ENCODE peak calls at places on chromosome X, in eight cellular contexts. Y is tibial nerve, B is transverse colon, E is ovary, I is stomach, K is esophagus muscularis mucosa, S is A549, D is suprapubic skin. L is an unnamed sample.

GRCh38 chrX:107549504-107549903 is 78.8 kb upstream of the PRPS1 start:
- DNase-seq in Y (no peak), B (no peak), E (no peak), I (no peak), K (no peak), S (no peak), D (no peak), L (no peak)

GRCh38 chrX:153460826-153461225 is 9.6 kb downstream of the HAUS7 start:
- DNase-seq in Y (no peak), B (peak; percentile 31), E (peak; percentile 65), I (peak; percentile 50), K (no peak), S (peak; percentile 67), D (no peak), L (no peak)

GRCh38 chrX:8194216-8194615 is 23.1 kb upstream of the VCX2 start:
- DNase-seq in Y (no peak), B (no peak), E (no peak), I (no peak), K (no peak), S (no peak), D (no peak), L (no peak)

GRCh38 chrX:149803458-149804062 is 21.8 kb downstream of the MAGEA9 start:
- DNase-seq in Y (no peak), B (no peak), E (no peak), I (no peak), K (no peak), S (no peak), D (no peak), L (no peak)

GRCh38 chrX:96563663-96564062 is 121.0 kb upstream of the DIAPH2 start:
- DNase-seq in Y (peak; percentile 6), B (no peak), E (no peak), I (no peak), K (no peak), S (no peak), D (no peak), L (no peak)

GRCh38 chrX:139287155-139287924 is 243.2 kb upstream of the F9 start:
- DNase-seq in Y (no peak), B (peak; percentile 15), E (no peak), I (peak; percentile 43), K (no peak), S (no peak), D (no peak), L (no peak)

GRCh38 chrX:106178826-106179225 is 10.7 kb downstream of the PWWP3B start:
- DNase-seq in Y (no peak), B (no peak), E (no peak), I (no peak), K (no peak), S (no peak), D (no peak), L (no peak)

GRCh38 chrX:1412551-1413161 is 20.7 kb upstream of the SLC25A6 start:
- DNase-seq in Y (no peak), B (no peak), E (peak; percentile 30), I (no peak), K (no peak), S (no peak), D (peak; percentile 56), L (no peak)

GRCh38 chrX:57933321-57933720 is 23.1 kb upstream of the ZXDA start:
- DNase-seq in Y (no peak), B (no peak), E (no peak), I (no peak), K (no peak), S (no peak), D (no peak), L (no peak)

GRCh38 chrX:9341305-9342201 is 123.3 kb upstream of the TBL1X start:
- DNase-seq in Y (peak; percentile 44), B (peak; percentile 81), E (peak; percentile 75), I (peak; percentile 68), K (peak; percentile 91), S (peak; percentile 45), D (peak; percentile 73), L (peak; percentile 70)

GRCh38 chrX:22164770-22165388 is 107.8 kb upstream of the CBLL2 start:
- DNase-seq in Y (no peak), B (no peak), E (no peak), I (no peak), K (no peak), S (no peak), D (no peak), L (no peak)

GRCh38 chrX:47061238-47061919 is 16.9 kb upstream of the RGN start:
- DNase-seq in Y (no peak), B (no peak), E (no peak), I (no peak), K (no peak), S (no peak), D (no peak), L (no peak)

GRCh38 chrX:154758696-154759095 is 4.0 kb upstream of the DKC1 start:
- DNase-seq in Y (no peak), B (no peak), E (no peak), I (no peak), K (no peak), S (no peak), D (no peak), L (peak; percentile 54)

GRCh38 chrX:121256653-121257052 is 209.2 kb downstream of the GLUD2 start:
- DNase-seq in Y (no peak), B (no peak), E (no peak), I (no peak), K (no peak), S (no peak), D (no peak), L (no peak)

GRCh38 chrX:149504226-149504914 is 736 bp downstream of the IDS start:
- DNase-seq in Y (no peak), B (peak; percentile 37), E (no peak), I (no peak), K (no peak), S (peak; percentile 36), D (no peak), L (no peak)

GRCh38 chrX:30489323-30489722 is 88.2 kb downstream of the TASL start:
- DNase-seq in Y (no peak), B (no peak), E (no peak), I (no peak), K (no peak), S (peak; percentile 9), D (no peak), L (no peak)

GRCh38 chrX:39302838-39303237 is 501.6 kb downstream of the MID1IP1 start:
- DNase-seq in Y (no peak), B (no peak), E (no peak), I (no peak), K (no peak), S (no peak), D (no peak), L (no peak)

GRCh38 chrX:83422836-83423235 is 85.3 kb upstream of the POU3F4 start:
- DNase-seq in Y (no peak), B (no peak), E (no peak), I (no peak), K (no peak), S (no peak), D (no peak), L (no peak)

GRCh38 chrX:49309401-49309981 is 6.0 kb downstream of the GAGE10 start:
- DNase-seq in Y (no peak), B (no peak), E (no peak), I (no peak), K (no peak), S (no peak), D (no peak), L (no peak)

GRCh38 chrX:15576019-15576418 is 24.7 kb downstream of the ACE2 start:
- DNase-seq in Y (no peak), B (no peak), E (no peak), I (no peak), K (no peak), S (no peak), D (no peak), L (no peak)

DNA sequence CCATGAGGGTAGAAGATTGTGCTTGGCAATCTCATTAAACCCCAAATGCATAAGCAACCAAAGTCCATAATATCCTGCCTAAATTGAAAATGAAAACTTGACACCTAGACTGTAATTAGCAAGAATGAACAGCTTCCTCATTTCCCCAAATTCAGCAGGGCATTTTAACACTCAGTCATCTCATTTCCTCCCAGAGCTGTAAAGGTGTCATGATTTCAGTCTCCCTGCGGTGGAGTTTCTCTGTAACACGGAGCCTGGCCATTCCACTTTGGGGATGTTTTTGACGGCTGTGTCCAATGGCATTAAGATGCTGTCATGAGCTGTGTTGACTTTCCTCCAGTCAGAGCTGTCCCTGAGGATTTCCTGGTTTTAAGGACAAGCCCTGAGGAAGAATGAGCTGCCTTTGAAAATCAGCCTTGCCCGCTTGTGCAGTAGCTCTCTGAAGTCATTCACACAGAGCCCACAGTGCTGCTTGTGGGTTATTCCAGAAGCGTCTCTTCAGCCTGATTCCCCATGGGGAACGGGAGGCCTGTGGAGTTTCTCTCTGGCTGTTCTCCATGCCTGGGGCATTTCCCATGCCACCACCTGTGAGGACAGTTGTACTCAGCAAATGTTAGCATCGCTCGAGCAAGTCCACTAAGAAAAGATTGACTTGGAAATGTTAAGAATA is 187.0 kb downstream of the MID1 start:
- DNase-seq in Y (no peak), B (no peak), E (no peak), I (no peak), K (no peak), S (no peak), D (no peak), L (no peak)
- TF ChIP-seq EP300 in Y (no peak), B (no peak), E (no peak), I (no peak), K (no peak), S (no peak), D (no peak), L (no peak)

GRCh38 chrX:19747672-19748610 is 139.5 kb downstream of the SH3KBP1 start:
- DNase-seq in Y (no peak), B (peak; percentile 48), E (no peak), I (no peak), K (no peak), S (no peak), D (no peak), L (peak; percentile 35)
- TF ChIP-seq CTCF in Y (no peak), B (no peak), E (no peak), I (no peak), K (no peak), S (no peak), D (no peak), L (no peak)

GRCh38 chrX:11757397-11757728 is 674 bp upstream of the MSL3 start:
- DNase-seq in Y (no peak), B (no peak), E (no peak), I (no peak), K (no peak), S (no peak), D (no peak), L (no peak)

GRCh38 chrX:11759172-11759460 is 1.1 kb downstream of the MSL3 start:
- DNase-seq in Y (no peak), B (no peak), E (no peak), I (no peak), K (no peak), S (no peak), D (peak; percentile 83), L (no peak)

GRCh38 chrX:11758400-11759171 is 549 bp downstream of the MSL3 start:
- DNase-seq in Y (peak; percentile 69), B (peak; percentile 88), E (peak; percentile 91), I (peak; percentile 87), K (peak; percentile 92), S (peak; percentile 70), D (peak; percentile 92), L (peak; percentile 98)

GRCh38 chrX:11756354-11757318 is 1.4 kb upstream of the MSL3 start:
- DNase-seq in Y (no peak), B (no peak), E (no peak), I (no peak), K (no peak), S (no peak), D (no peak), L (no peak)

GRCh38 chrX:11757729-11758399 is at the start of gene MSL3:
- DNase-seq in Y (peak; percentile 7), B (peak; percentile 63), E (peak; percentile 77), I (peak; percentile 56), K (no peak), S (peak; percentile 31), D (peak; percentile 75), L (peak; percentile 94)
- TF ChIP-seq POLR2A in Y (peak; percentile 21), B (peak; percentile 10), E (no peak), I (no peak), K (no peak), S (peak; percentile 72), D (no peak), L (no peak)

GRCh38 chrX:24150051-24150790 is 692 bp downstream of the ZFX start:
- DNase-seq in Y (peak; percentile 68), B (peak; percentile 95), E (peak; percentile 95), I (peak; percentile 93), K (peak; percentile 94), S (peak; percentile 78), D (peak; percentile 94), L (peak; percentile 93)
- TF ChIP-seq EP300 in Y (no peak), B (no peak), E (no peak), I (no peak), K (no peak), S (no peak), D (no peak), L (no peak)